ENCODE peak calls at places on chromosomes 6 and 20, in six cellular contexts. L is CD8-positive, alpha-beta T cell; Q is A549; R is non-pigmented ciliary epithelial cell; B is activated naive CD4-positive, alpha-beta T cell; W is T-helper 9 cell. I is an unnamed sample.
A peak's percentile ranks its signal among the peaks of the same experiment; 100 is the strongest.

GRCh38 chr6:169019727-169020491 is 233.7 kb downstream of the THBS2 start:
- DNase-seq in L (no peak), Q (no peak), R (no peak), B (no peak), W (no peak), I (no peak)

GRCh38 chr6:109979033-109979921 is 1.2 kb downstream of the GPR6 start:
- DNase-seq in L (no peak), Q (no peak), R (no peak), B (no peak), W (no peak), I (no peak)

GRCh38 chr6:14396826-14397517 is 279.4 kb downstream of the CD83 start:
- DNase-seq in L (no peak), Q (no peak), R (no peak), B (no peak), W (no peak), I (no peak)

GRCh38 chr20:46361811-46362210 is 44.6 kb downstream of the ELMO2 start:
- DNase-seq in L (no peak), Q (no peak), R (no peak), B (no peak), W (no peak), I (no peak)

GRCh38 chr6:135056632-135057031 is 2.0 kb upstream of the HBS1L start:
- DNase-seq in L (no peak), Q (no peak), R (no peak), B (no peak), W (no peak), I (no peak)

GRCh38 chr6:35038076-35038475 is 103.1 kb downstream of the TCP11 start:
- DNase-seq in L (no peak), Q (no peak), R (no peak), B (no peak), W (no peak), I (no peak)

GRCh38 chr6:2534406-2535139 is 216.1 kb downstream of the MYLK4 start:
- DNase-seq in L (no peak), Q (no peak), R (no peak), B (no peak), W (no peak), I (no peak)

GRCh38 chr6:13485923-13486557 is 1.4 kb downstream of the GFOD1 start:
- DNase-seq in L (no peak), Q (peak; percentile 42), R (no peak), B (peak; percentile 6), W (no peak), I (peak; percentile 13)

GRCh38 chr6:158988477-158988876 is 11.5 kb downstream of the RSPH3 start:
- DNase-seq in L (no peak), Q (no peak), R (no peak), B (no peak), W (no peak), I (no peak)

GRCh38 chr20:59825563-59825920 is 107.9 kb downstream of the SYCP2 start:
- DNase-seq in L (no peak), Q (no peak), R (no peak), B (no peak), W (no peak), I (no peak)

GRCh38 chr20:18666803-18667460 is 79.1 kb downstream of the DTD1 start:
- DNase-seq in L (no peak), Q (no peak), R (no peak), B (no peak), W (no peak), I (no peak)

GRCh38 chr6:37236921-37237320 is 20.7 kb upstream of the TBC1D22B start:
- DNase-seq in L (no peak), Q (no peak), R (no peak), B (no peak), W (no peak), I (no peak)

GRCh38 chr6:151999194-151999593 is 191.7 kb downstream of the ESR1 start:
- DNase-seq in L (no peak), Q (no peak), R (no peak), B (no peak), W (no peak), I (no peak)

GRCh38 chr6:37074053-37074827 is 68.8 kb downstream of the FGD2 start:
- DNase-seq in L (no peak), Q (no peak), R (no peak), B (no peak), W (no peak), I (no peak)

GRCh38 chr20:38145094-38146075 is 19.7 kb downstream of the TGM2 start:
- DNase-seq in L (no peak), Q (no peak), R (no peak), B (no peak), W (no peak), I (no peak)

GRCh38 chr20:53839423-53840176 is 230.8 kb downstream of the BCAS1 start:
- DNase-seq in L (peak; percentile 58), Q (no peak), R (no peak), B (no peak), W (peak; percentile 27), I (no peak)

GRCh38 chr6:128806274-128806673 is 76.7 kb upstream of the LAMA2 start:
- DNase-seq in L (no peak), Q (no peak), R (no peak), B (no peak), W (no peak), I (no peak)

GRCh38 chr6:21264288-21264818 is 329.2 kb upstream of the SOX4 start:
- DNase-seq in L (no peak), Q (no peak), R (no peak), B (no peak), W (no peak), I (no peak)

GRCh38 chr6:139485742-139486475 is 111.5 kb upstream of the CITED2 start:
- DNase-seq in L (no peak), Q (no peak), R (no peak), B (no peak), W (no peak), I (no peak)

GRCh38 chr6:30060634-30060981 is 457 bp upstream of the POLR1H start:
- DNase-seq in L (no peak), Q (no peak), R (no peak), B (no peak), W (no peak), I (no peak)

GRCh38 chr6:156953478-156954146 is 176.4 kb downstream of the ARID1B start:
- DNase-seq in L (no peak), Q (peak; percentile 80), R (peak; percentile 98), B (no peak), W (no peak), I (peak; percentile 97)

GRCh38 chr6:33490198-33490597 is 35.8 kb downstream of the ZBTB9 start:
- DNase-seq in L (no peak), Q (no peak), R (no peak), B (no peak), W (no peak), I (no peak)

GRCh38 chr20:45626540-45626939 is 3.0 kb upstream of the WFDC10A start:
- DNase-seq in L (no peak), Q (no peak), R (no peak), B (no peak), W (no peak), I (no peak)

GRCh38 chr20:35290186-35290886 is 1.9 kb downstream of the FAM83C start:
- DNase-seq in L (no peak), Q (no peak), R (no peak), B (no peak), W (no peak), I (no peak)

GRCh38 chr6:136408205-136408604 is 118.6 kb upstream of the BCLAF1 start:
- DNase-seq in L (no peak), Q (no peak), R (peak; percentile 22), B (no peak), W (no peak), I (no peak)

GRCh38 chr6:111597687-111598086 is 8.0 kb downstream of the TRAF3IP2 start:
- DNase-seq in L (no peak), Q (no peak), R (no peak), B (no peak), W (no peak), I (no peak)

GRCh38 chr6:34583461-34583860 is 27.3 kb upstream of the SPDEF start:
- DNase-seq in L (no peak), Q (no peak), R (no peak), B (no peak), W (no peak), I (no peak)

GRCh38 chr20:7152071-7152470 is 384.6 kb downstream of the BMP2 start:
- DNase-seq in L (no peak), Q (no peak), R (no peak), B (no peak), W (no peak), I (no peak)

I was measured in SW 1271.